ENCODE peak calls at places on chromosome 2, in seven cellular contexts. Q is cardiac fibroblast, O is brain microvascular endothelial cell, V is sigmoid colon, C is SK-N-SH, N is cardiac muscle cell, R is progenitor cell of endocrine pancreas. I is an unnamed sample.

GRCh38 chr2:136212426-136213378 is 94.8 kb upstream of the CXCR4 start:
- DNase-seq in Q (no peak), O (no peak), V (no peak), C (no peak), N (peak), R (no peak), I (no peak)

GRCh38 chr2:17791121-17791902 is 24.9 kb upstream of the MSGN1 start:
- DNase-seq in Q (peak), O (peak), V (no peak), C (no peak), N (no peak), R (no peak), I (no peak)

GRCh38 chr2:26043862-26044736 is 10.2 kb downstream of the RAB10 start:
- DNase-seq in Q (peak), O (no peak), V (no peak), C (no peak), N (no peak), R (no peak), I (no peak)

GRCh38 chr2:55408946-55409868 is 10.4 kb downstream of the CCDC88A start:
- DNase-seq in Q (peak), O (no peak), V (no peak), C (no peak), N (no peak), R (no peak), I (no peak)

GRCh38 chr2:236158969-236159777 is 9.0 kb downstream of the GBX2 start:
- DNase-seq in Q (no peak), O (no peak), V (peak), C (no peak), N (no peak), R (no peak), I (no peak)

GRCh38 chr2:86298411-86299390 is 38.7 kb downstream of the REEP1 start:
- DNase-seq in Q (peak), O (no peak), V (no peak), C (peak), N (peak), R (no peak), I (no peak)

GRCh38 chr2:120829633-120830025 is 94.0 kb downstream of the GLI2 start:
- DNase-seq in Q (no peak), O (no peak), V (peak), C (no peak), N (no peak), R (no peak), I (no peak)

GRCh38 chr2:54456526-54457325 is 599 bp downstream of the SPTBN1 start:
- DNase-seq in Q (peak), O (no peak), V (peak), C (peak), N (peak), R (peak), I (peak)

GRCh38 chr2:204019572-204020501 is 83.3 kb downstream of the ICOS start:
- DNase-seq in Q (no peak), O (peak), V (no peak), C (no peak), N (no peak), R (no peak), I (no peak)

GRCh38 chr2:234679766-234680687 is 183.1 kb upstream of the ARL4C start:
- DNase-seq in Q (peak), O (peak), V (peak), C (no peak), N (no peak), R (no peak), I (peak)

DNA sequence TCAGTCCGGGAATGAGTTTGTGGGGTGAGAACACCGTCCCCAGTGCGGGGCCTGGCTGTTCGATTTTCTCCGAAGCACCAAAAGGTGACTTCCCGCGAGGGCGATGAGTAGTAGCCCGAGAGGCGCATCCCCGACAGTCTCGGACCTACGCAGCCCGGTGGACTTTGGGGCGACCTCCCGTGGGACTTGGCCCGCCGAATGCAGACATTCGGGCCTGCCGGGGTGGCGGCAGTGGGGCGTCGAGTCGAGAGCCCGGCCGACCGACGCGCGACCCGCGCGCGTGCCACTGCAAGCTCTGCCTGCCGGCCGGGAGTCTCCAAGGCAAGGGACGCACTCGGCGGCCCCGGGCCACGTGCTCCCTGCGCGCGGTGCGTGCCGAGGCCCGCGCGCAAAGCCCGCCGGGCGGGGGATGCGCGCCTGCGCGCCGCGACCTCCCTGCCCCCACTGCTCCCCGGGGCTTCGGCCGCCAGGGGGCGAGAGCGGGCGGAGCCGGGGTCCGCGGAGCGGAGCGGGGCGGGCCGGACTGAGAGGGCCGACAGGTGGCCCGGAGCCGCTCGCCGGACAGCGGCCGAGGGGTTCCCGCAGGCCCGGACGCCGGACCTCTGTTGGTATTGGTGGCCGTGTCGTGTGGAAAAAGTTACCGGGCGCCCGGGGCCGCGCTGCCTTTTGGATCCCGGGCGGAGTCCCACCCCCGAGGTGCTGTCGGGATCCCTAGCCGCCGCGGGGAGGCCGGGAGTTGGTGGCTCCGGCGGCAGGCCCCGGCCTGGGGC is 1.8 kb downstream of the PTMA start:
- DNase-seq in Q (peak), O (peak), V (peak), C (peak), N (peak), R (peak), I (peak)
- TF ChIP-seq CTCF in Q (peak), O (peak), V (no peak), C (peak), N (peak), R (peak), I (peak)

DNA sequence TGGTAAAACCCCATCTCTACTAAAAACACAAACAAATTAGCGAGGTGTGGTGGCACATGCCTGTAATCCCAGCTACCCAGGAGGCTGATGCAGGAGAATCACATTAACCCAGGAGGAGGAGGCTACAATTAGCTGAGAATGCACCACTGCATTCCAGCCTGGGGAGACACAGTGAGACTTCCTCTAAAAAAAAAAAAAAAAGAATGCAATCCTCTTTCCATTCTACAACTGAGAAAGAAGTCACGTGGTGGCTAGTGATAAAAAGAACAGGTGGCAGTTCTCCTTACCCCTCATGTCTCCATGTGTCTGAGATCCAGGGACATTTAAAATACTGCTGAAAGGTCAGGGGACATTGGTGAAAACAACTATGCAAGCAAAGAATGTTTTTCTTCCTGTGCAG is 24.4 kb upstream of the GPR39 start:
- DNase-seq in Q (no peak), O (no peak), V (no peak), C (no peak), N (peak), R (no peak), I (no peak)
- TF ChIP-seq CTCF in Q (no peak), O (no peak), V (no peak), C (no peak), N (no peak), R (no peak), I (no peak)

DNA sequence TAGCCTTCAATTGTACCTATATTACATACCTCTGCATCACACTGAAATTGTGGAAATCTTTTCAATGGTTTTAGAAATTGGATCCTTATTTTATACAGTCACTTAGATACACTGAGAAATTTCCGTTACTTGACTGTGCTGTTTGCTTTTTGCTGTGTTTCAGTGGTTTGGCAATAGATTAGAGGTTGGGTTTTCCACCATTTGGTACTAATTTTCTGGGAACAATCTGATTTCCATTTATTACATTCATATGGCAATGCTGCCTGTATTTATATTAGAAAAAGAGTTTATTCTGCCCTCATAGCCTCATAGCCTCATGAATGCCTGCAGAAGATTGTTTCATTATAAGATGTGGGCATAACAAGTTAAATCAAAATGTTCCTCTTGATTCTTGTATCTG is 285.0 kb downstream of the GULP1 start:
- DNase-seq in Q (no peak), O (no peak), V (no peak), C (no peak), N (no peak), R (no peak), I (no peak)
- TF ChIP-seq CTCF in Q (no peak), O (no peak), V (no peak), C (no peak), N (no peak), R (no peak), I (no peak)

GRCh38 chr2:46719499-46719898 is 196.1 kb downstream of the MCFD2 start:
- DNase-seq in Q (peak), O (peak), V (no peak), C (no peak), N (no peak), R (no peak), I (no peak)
- TF ChIP-seq CTCF in Q (no peak), O (no peak), V (no peak), C (no peak), N (no peak), R (no peak), I (no peak)

DNA sequence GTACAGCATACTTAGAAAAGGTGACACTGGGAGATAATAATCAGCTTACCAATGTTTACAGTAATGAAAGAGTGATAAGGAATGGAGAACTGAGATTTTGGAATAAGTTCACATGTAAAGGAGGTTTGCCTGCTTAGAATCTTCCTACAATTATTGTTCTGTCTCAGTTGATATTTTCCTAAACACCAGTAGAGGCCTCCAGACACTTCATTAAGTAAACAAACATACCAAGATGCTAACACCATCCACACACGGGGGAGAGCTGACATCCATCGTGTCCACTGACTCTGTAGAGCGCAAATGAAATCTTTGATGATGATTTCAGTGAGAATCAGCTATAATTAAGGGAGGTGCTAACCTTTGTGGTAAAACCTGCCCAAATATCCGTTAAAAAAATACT is 211.7 kb upstream of the MMADHC start:
- DNase-seq in Q (peak), O (no peak), V (no peak), C (peak), N (no peak), R (no peak), I (no peak)
- TF ChIP-seq CTCF in Q (peak), O (peak), V (no peak), C (no peak), N (peak), R (no peak), I (peak)

GRCh38 chr2:122166820-122167219 is 411.4 kb downstream of the TSN start:
- DNase-seq in Q (no peak), O (no peak), V (no peak), C (no peak), N (no peak), R (no peak), I (no peak)

GRCh38 chr2:122164964-122165363 is 409.5 kb downstream of the TSN start:
- DNase-seq in Q (no peak), O (no peak), V (no peak), C (no peak), N (no peak), R (no peak), I (no peak)

GRCh38 chr2:122172812-122173211 is 417.4 kb downstream of the TSN start:
- DNase-seq in Q (no peak), O (no peak), V (no peak), C (no peak), N (no peak), R (no peak), I (no peak)

GRCh38 chr2:122167561-122167960 is 412.1 kb downstream of the TSN start:
- DNase-seq in Q (no peak), O (no peak), V (no peak), C (peak), N (no peak), R (no peak), I (no peak)

GRCh38 chr2:122168799-122169198 is 413.3 kb downstream of the TSN start:
- DNase-seq in Q (no peak), O (no peak), V (no peak), C (peak), N (peak), R (no peak), I (no peak)
- TF ChIP-seq CTCF in Q (peak), O (peak), V (no peak), C (no peak), N (peak), R (peak), I (no peak)

GRCh38 chr2:159035790-159036411 is 67.5 kb downstream of the TANC1 start:
- DNase-seq in Q (peak), O (peak), V (no peak), C (peak), N (peak), R (no peak), I (no peak)
- TF ChIP-seq CTCF in Q (peak), O (peak), V (peak), C (peak), N (peak), R (peak), I (peak)

DNA sequence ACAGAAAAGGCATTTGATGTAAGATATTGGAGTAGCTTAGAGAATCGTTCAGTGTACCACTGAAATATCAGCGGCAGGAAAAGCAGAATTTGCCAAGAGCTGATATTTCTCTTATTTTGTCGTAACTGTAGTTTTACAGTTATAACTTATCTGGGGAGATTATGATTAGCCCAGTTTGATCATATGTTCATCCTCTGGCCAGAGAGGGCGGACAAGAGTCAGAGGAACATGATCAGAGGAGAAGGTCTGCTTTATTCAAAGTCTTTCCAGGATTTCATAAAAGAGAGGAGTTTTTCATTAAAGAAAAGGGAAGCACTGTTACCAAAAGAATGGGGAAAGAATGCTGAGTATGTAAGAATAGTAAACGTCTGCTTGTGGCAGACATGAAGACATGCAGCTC is 1655.6 kb downstream of the DPP10 start:
- DNase-seq in Q (no peak), O (no peak), V (no peak), C (peak), N (no peak), R (no peak), I (no peak)
- TF ChIP-seq CTCF in Q (no peak), O (no peak), V (no peak), C (no peak), N (no peak), R (peak), I (no peak)

DNA sequence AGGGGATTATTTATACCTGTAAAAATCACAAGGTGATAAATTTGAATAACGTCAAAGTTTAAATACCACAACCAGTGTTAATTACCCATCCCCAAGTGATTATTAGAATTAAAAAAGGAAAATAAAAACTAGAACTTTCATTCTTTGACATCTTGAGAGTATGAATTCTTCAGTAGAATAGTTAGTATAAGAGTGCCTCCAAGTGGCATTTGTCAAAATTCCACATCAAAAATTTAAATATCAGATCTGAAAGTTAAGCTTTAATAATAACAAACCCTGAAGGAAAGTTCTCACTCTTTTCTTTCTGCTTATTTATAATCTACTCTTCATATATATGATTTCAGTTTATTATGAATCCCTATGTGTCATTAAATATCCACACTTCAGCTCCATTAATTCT is 273.7 kb upstream of the KYNU start:
- DNase-seq in Q (no peak), O (no peak), V (no peak), C (no peak), N (no peak), R (no peak), I (no peak)
- TF ChIP-seq CTCF in Q (no peak), O (peak), V (no peak), C (peak), N (no peak), R (peak), I (peak)

I was measured in osteocyte.